ENCODE peak calls at places on chromosomes 1 and 21, in eight cellular contexts. X is astrocyte of the cerebellum; M is CD4-positive, alpha-beta memory T cell; J is cardiac fibroblast; U is AG09309; N is A172; B is IMR-90; O is NCI-H510A treated with DMSO at 0.1 percent for 48 hours. A is an unnamed sample.

GRCh38 chr21:37232274-37233018 is 34.7 kb downstream of the VPS26C start:
- DNase-seq in U (no peak), B (no peak), M (no peak), N (no peak), O (no peak), J (no peak), X (no peak), A (no peak)

GRCh38 chr1:162954824-162955223 is 93.8 kb upstream of the CCDC190 start:
- DNase-seq in B (peak; percentile 59), X (no peak), O (no peak), N (no peak), J (peak; percentile 80), U (no peak), M (no peak), A (peak; percentile 86)

GRCh38 chr1:211017066-211017691 is 116.8 kb downstream of the KCNH1 start:
- DNase-seq in O (no peak), J (no peak), B (peak; percentile 6), N (peak; percentile 82), X (no peak), M (no peak), U (no peak), A (no peak)

GRCh38 chr1:23548704-23549143 is 10.6 kb downstream of the ID3 start:
- DNase-seq in M (no peak), J (peak; percentile 84), O (no peak), B (peak; percentile 51), U (no peak), N (no peak), X (no peak), A (peak; percentile 76)

GRCh38 chr21:38384246-38384576 is 114.1 kb downstream of the ERG start:
- DNase-seq in O (no peak), N (no peak), J (no peak), X (no peak), U (no peak), B (no peak), M (no peak), A (no peak)

GRCh38 chr1:24506706-24507422 is 4.2 kb downstream of the RCAN3 start:
- DNase-seq in U (no peak), B (no peak), M (peak; percentile 75), X (no peak), O (no peak), N (no peak), J (no peak), A (no peak)

GRCh38 chr21:34276711-34277425 is 86.9 kb upstream of the KCNE2 start:
- DNase-seq in U (no peak), B (no peak), O (no peak), M (no peak), J (no peak), X (no peak), N (peak; percentile 25), A (no peak)

GRCh38 chr1:51264470-51264869 is 28.4 kb downstream of the RNF11 start:
- DNase-seq in O (no peak), B (peak; percentile 96), M (no peak), U (peak; percentile 87), N (peak; percentile 93), J (peak; percentile 89), X (peak; percentile 93), A (peak; percentile 85)

GRCh38 chr1:103256490-103256889 is 148.2 kb upstream of the COL11A1 start:
- DNase-seq in U (no peak), M (no peak), X (peak; percentile 22), J (peak; percentile 6), B (peak; percentile 73), N (peak; percentile 12), O (no peak), A (peak; percentile 25)

GRCh38 chr1:211118407-211119102 is 15.4 kb downstream of the KCNH1 start:
- DNase-seq in U (peak; percentile 24), M (no peak), J (no peak), X (peak; percentile 48), B (peak; percentile 39), O (no peak), N (peak; percentile 56), A (no peak)

GRCh38 chr1:67957026-67957425 is 93.4 kb downstream of the DIRAS3 start:
- DNase-seq in O (no peak), U (no peak), N (no peak), M (no peak), B (peak; percentile 50), X (no peak), J (peak; percentile 72), A (peak; percentile 40)

GRCh38 chr1:151908228-151908691 is 1.1 kb downstream of the THEM4 start:
- DNase-seq in J (peak; percentile 30), X (no peak), N (no peak), U (no peak), M (no peak), O (no peak), B (peak; percentile 24), A (peak; percentile 36)

GRCh38 chr1:219885680-219886079 is 42.7 kb downstream of the SLC30A10 start:
- DNase-seq in O (no peak), X (no peak), B (no peak), N (no peak), J (no peak), U (no peak), M (no peak), A (no peak)

GRCh38 chr1:177082855-177083741 is 81.4 kb downstream of the ASTN1 start:
- DNase-seq in X (no peak), J (no peak), N (no peak), B (peak; percentile 2), M (no peak), U (peak; percentile 44), O (no peak), A (no peak)

GRCh38 chr1:18957136-18957521 is 653 bp upstream of the IFFO2 start:
- DNase-seq in B (no peak), X (no peak), M (no peak), N (no peak), U (no peak), O (no peak), J (no peak), A (no peak)

GRCh38 chr1:155934933-155935590 is 849 bp upstream of the KHDC4 start:
- DNase-seq in O (peak; percentile 63), M (no peak), X (no peak), U (no peak), B (no peak), J (no peak), N (peak; percentile 52), A (no peak)

GRCh38 chr21:46500224-46500861 is 41.7 kb downstream of the DIP2A start:
- DNase-seq in O (peak; percentile 21), U (no peak), B (peak; percentile 40), X (peak; percentile 37), M (peak; percentile 14), N (peak; percentile 17), J (peak; percentile 19), A (peak; percentile 28)

GRCh38 chr1:8702121-8702520 is 115.3 kb downstream of the RERE start:
- DNase-seq in X (no peak), M (no peak), O (peak; percentile 99), U (no peak), J (peak; percentile 44), N (no peak), B (no peak), A (peak; percentile 53)

GRCh38 chr1:3058263-3059030 is 10.6 kb upstream of the PRDM16 start:
- DNase-seq in J (no peak), N (no peak), X (no peak), O (no peak), B (no peak), M (no peak), U (no peak), A (no peak)

GRCh38 chr1:57678138-57678537 is 254.3 kb upstream of the DAB1 start:
- DNase-seq in N (no peak), U (no peak), J (no peak), B (no peak), M (no peak), X (no peak), O (peak; percentile 85), A (no peak)

GRCh38 chr1:100720751-100721150 is 1.2 kb downstream of the VCAM1 start:
- DNase-seq in O (no peak), N (no peak), J (no peak), U (no peak), B (no peak), X (no peak), M (no peak), A (no peak)